ENCODE peak calls at places on chromosomes 2 and 18, in eight cellular contexts. M, J, O, S, H, D, W and N are unnamed samples. For H3K36me3, the result is how much of the 10 kb centered on the place peaks cover.

GRCh38 chr18:58438984-58439311 is 189.9 kb downstream of the ALPK2 start:
- DNase-seq in M (no peak), J (no peak), O (no peak), S (no peak), H (no peak), D (no peak), W (no peak), N (no peak)

GRCh38 chr2:54561010-54561409 is 104.9 kb downstream of the SPTBN1 start:
- DNase-seq in M (no peak), J (no peak), O (no peak), S (no peak), H (no peak), D (no peak), W (no peak), N (no peak)

GRCh38 chr2:108124733-108125132 is 115.0 kb upstream of the SULT1C3 start:
- DNase-seq in M (no peak), J (no peak), O (no peak), S (no peak), H (peak), D (no peak), W (no peak), N (no peak)

GRCh38 chr2:113266431-113266830 is 12.3 kb downstream of the PAX8 start:
- DNase-seq in M (no peak), J (no peak), O (no peak), S (no peak), H (no peak), D (no peak), W (no peak), N (no peak)

GRCh38 chr18:51400721-51401120 is 203.2 kb upstream of the MEX3C start:
- DNase-seq in M (no peak), J (no peak), O (no peak), S (no peak), H (no peak), D (no peak), W (no peak), N (no peak)

GRCh38 chr2:145690183-145690582 is 1170.3 kb upstream of the ZEB2 start:
- DNase-seq in M (no peak), J (peak), O (no peak), S (no peak), H (no peak), D (no peak), W (no peak), N (no peak)

GRCh38 chr2:217743407-217743806 is 259.4 kb downstream of the TNS1 start:
- DNase-seq in M (no peak), J (no peak), O (no peak), S (no peak), H (no peak), D (no peak), W (no peak), N (no peak)

GRCh38 chr2:98346259-98347236 is at the start of gene CNGA3:
- DNase-seq in M (no peak), J (peak), O (peak), S (no peak), H (no peak), D (no peak), W (no peak), N (peak)

GRCh38 chr18:6683112-6683876 is 46.2 kb upstream of the ARHGAP28 start:
- DNase-seq in M (no peak), J (no peak), O (peak), S (no peak), H (no peak), D (no peak), W (no peak), N (no peak)
- H3K4me3 ChIP-seq in M (peak), J (no peak), O (peak), S (no peak), H (no peak), D (no peak), W (no peak), N (no peak)

DNA sequence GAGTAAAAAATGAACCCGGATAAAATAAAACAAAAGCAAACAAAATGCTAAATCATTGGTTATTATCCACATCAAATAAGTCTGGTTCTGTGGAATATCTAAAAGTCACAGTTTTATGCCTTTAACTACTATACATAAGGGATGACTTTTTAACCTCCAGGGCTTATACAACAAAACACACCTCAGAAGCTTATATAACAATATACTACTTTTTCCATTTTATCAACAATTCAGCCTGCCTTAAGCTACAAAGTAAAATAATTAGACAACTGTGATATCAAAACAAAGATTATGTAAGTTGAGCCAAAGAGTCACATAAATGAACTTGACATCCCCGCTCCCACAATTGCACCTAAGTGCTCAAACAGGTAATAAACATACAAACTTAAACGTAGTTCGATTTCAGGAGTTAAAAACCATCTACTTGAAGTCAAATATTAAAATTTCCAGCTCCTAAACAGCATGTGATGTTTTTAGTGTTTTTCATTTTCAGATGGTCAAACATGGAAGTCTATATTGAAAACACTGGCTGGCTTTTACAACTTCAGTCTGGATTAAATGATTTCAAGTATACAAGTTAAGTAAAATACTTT is 54.7 kb downstream of the ATIC start:
- DNase-seq in M (no peak), J (peak), O (no peak), S (no peak), H (no peak), D (no peak), W (no peak), N (no peak)
- H3K36me3 ChIP-seq in M (half or more), J (under half), O (under half), S (under half), H (under half), D (under half), W (under half), N (under half)

GRCh38 chr2:234571620-234572407 is 74.9 kb upstream of the ARL4C start:
- DNase-seq in M (no peak), J (no peak), O (no peak), S (no peak), H (no peak), D (no peak), W (no peak), N (no peak)
- H3K27ac ChIP-seq in M (no peak), J (no peak), O (no peak), S (no peak), H (no peak), D (no peak), W (no peak), N (no peak)

GRCh38 chr18:49611316-49611715 is 49.5 kb downstream of the LIPG start:
- DNase-seq in M (no peak), J (no peak), O (no peak), S (no peak), H (no peak), D (no peak), W (no peak), N (no peak)

GRCh38 chr18:49613141-49613641 is 51.3 kb downstream of the LIPG start:
- DNase-seq in M (no peak), J (no peak), O (no peak), S (no peak), H (no peak), D (no peak), W (no peak), N (peak)

GRCh38 chr18:49612515-49613033 is 50.7 kb downstream of the LIPG start:
- DNase-seq in M (no peak), J (no peak), O (no peak), S (no peak), H (no peak), D (no peak), W (no peak), N (no peak)

GRCh38 chr18:49616618-49617328 is 54.9 kb downstream of the LIPG start:
- DNase-seq in M (no peak), J (no peak), O (no peak), S (no peak), H (no peak), D (no peak), W (no peak), N (no peak)

GRCh38 chr18:49613741-49614151 is 51.9 kb downstream of the LIPG start:
- DNase-seq in M (no peak), J (no peak), O (no peak), S (no peak), H (peak), D (no peak), W (no peak), N (peak)
- H3K4me3 ChIP-seq in M (no peak), J (no peak), O (no peak), S (no peak), H (no peak), D (no peak), W (no peak), N (no peak)